ENCODE peak calls at places on chromosomes 12 and 14, in five cellular contexts. O, B, K, S and D are unnamed samples.

GRCh38 chr12:54475542-54475941 is 2.1 kb upstream of the GTSF1 start:
- DNase-seq in O (no peak), B (no peak), K (no peak), S (no peak), D (no peak)

GRCh38 chr12:27361372-27361771 is 28.7 kb downstream of the BMAL2 start:
- DNase-seq in O (no peak), B (no peak), K (no peak), S (no peak), D (no peak)

GRCh38 chr12:127984386-127985055 is 282.4 kb upstream of the TMEM132C start:
- DNase-seq in O (no peak), B (no peak), K (no peak), S (no peak), D (no peak)

GRCh38 chr12:123390415-123391093 is 6.6 kb downstream of the KMT5A start:
- DNase-seq in O (no peak), B (no peak), K (no peak), S (no peak), D (no peak)

GRCh38 chr12:22562187-22563028 is 18.1 kb upstream of the C2CD5 start:
- DNase-seq in O (no peak), B (no peak), K (no peak), S (no peak), D (no peak)

GRCh38 chr14:63435838-63436237 is 107.3 kb downstream of the PPP2R5E start:
- DNase-seq in O (peak), B (no peak), K (no peak), S (no peak), D (no peak)

GRCh38 chr12:52145228-52145940 is 46.4 kb downstream of the KRT80 start:
- DNase-seq in O (no peak), B (no peak), K (no peak), S (no peak), D (no peak)

GRCh38 chr12:114625294-114625851 is 58.6 kb downstream of the TBX3 start:
- DNase-seq in O (peak), B (peak), K (peak), S (no peak), D (peak)

GRCh38 chr12:128258866-128259555 is 8.0 kb upstream of the TMEM132C start:
- DNase-seq in O (no peak), B (peak), K (no peak), S (no peak), D (no peak)

GRCh38 chr14:35365130-35366047 is 39.2 kb downstream of the NFKBIA start:
- DNase-seq in O (peak), B (no peak), K (peak), S (no peak), D (peak)

GRCh38 chr12:33575346-33575745 is 135.7 kb upstream of the SYT10 start:
- DNase-seq in O (no peak), B (no peak), K (no peak), S (no peak), D (no peak)

GRCh38 chr14:80658733-80659132 is 282.8 kb downstream of the CEP128 start:
- DNase-seq in O (peak), B (no peak), K (no peak), S (no peak), D (no peak)

GRCh38 chr12:128387811-128388422 is 120.9 kb downstream of the TMEM132C start:
- DNase-seq in O (peak), B (peak), K (peak), S (no peak), D (no peak)

GRCh38 chr12:47781479-47782371 is 8.7 kb downstream of the SLC48A1 start:
- DNase-seq in O (no peak), B (no peak), K (no peak), S (no peak), D (no peak)

GRCh38 chr12:1878214-1878613 is 40.2 kb downstream of the CACNA2D4 start:
- DNase-seq in O (no peak), B (peak), K (no peak), S (no peak), D (no peak)

GRCh38 chr12:10521555-10521954 is 15.9 kb downstream of the EIF2S3B start:
- DNase-seq in O (no peak), B (no peak), K (no peak), S (no peak), D (no peak)

GRCh38 chr12:125228519-125229260 is 163.5 kb downstream of the AACS start:
- DNase-seq in O (no peak), B (no peak), K (peak), S (no peak), D (no peak)

GRCh38 chr14:72894323-72894622 is 372 bp upstream of the DPF3 start:
- DNase-seq in O (no peak), B (no peak), K (no peak), S (no peak), D (no peak)

GRCh38 chr12:67354322-67354721 is 85.2 kb downstream of the CAND1 start:
- DNase-seq in O (no peak), B (no peak), K (no peak), S (no peak), D (no peak)

GRCh38 chr14:59585891-59586554 is 9.4 kb upstream of the CCDC175 start:
- DNase-seq in O (no peak), B (no peak), K (no peak), S (no peak), D (no peak)

GRCh38 chr14:58243790-58244555 is 670 bp upstream of the PSMA3 start:
- DNase-seq in O (peak), B (no peak), K (no peak), S (no peak), D (peak)

DNA sequence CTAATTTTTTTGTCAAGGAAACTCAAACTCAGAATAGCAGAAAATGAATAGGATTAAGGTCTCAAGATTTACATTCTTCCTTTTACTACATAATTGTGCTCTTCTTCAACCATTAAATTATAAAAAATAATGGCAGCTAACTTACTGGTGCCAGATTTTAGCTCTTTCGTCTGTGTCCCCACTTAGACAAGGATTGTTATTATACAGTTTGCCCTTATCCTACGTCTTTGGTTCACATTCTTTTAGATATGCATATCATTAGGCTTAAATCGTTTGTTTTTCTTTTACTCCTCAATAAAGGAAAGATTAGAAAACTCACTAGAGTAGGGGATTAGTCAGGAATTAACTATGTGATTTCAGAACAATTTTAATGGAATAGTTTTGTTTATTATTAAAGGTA is 129.7 kb upstream of the GARIN2 start:
- DNase-seq in O (no peak), B (no peak), K (no peak), S (no peak), D (no peak)
- TF ChIP-seq ZBTB33 in O (no peak), B (no peak), K (no peak), S (no peak), D (no peak)

DNA sequence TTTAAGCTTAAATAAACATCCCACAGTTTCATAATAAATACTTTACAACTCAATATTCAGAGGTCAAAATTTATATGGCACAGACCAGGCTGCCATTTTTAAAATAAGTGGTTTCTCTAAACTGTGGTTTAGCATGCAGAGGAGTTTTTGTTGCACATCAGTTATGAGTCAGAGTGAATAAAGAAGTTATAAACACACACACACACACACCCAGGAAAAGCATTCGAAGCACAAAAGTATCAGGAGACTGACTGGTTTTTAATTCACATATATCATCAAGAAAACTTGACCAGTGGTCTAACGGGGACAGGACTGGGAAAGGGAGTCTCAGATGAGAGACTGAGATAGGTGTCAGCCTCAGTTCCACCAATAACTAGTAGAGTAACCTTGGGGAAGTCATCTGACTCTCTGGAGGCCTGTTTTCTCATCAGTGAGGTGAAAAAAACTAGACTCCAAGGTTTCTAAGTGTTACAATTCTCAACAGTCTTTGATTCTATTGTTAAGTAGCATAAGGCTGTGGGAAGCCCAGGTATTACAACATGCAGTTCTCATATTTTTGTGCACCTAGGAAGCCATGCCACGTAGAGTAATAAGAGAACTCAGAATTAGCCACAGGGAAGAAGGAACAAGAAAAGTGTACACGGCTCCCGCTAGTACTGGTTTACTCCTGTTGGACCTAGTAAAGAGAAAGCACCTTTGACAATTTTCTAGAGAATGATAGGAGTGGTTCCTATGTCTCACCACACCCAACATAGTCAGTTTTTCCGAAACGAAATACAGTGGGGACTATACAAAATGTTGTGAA is 5.2 kb downstream of the PPTC7 start:
- DNase-seq in O (no peak), B (no peak), K (no peak), S (peak), D (peak)
- TF ChIP-seq ZBTB33 in O (no peak), B (no peak), K (no peak), S (no peak), D (no peak)

GRCh38 chr14:50533314-50533705 is 941 bp upstream of the MAP4K5 start:
- DNase-seq in O (no peak), B (no peak), K (no peak), S (no peak), D (no peak)
- TF ChIP-seq ZBTB33 in O (no peak), B (no peak), K (no peak), S (no peak), D (no peak)

DNA sequence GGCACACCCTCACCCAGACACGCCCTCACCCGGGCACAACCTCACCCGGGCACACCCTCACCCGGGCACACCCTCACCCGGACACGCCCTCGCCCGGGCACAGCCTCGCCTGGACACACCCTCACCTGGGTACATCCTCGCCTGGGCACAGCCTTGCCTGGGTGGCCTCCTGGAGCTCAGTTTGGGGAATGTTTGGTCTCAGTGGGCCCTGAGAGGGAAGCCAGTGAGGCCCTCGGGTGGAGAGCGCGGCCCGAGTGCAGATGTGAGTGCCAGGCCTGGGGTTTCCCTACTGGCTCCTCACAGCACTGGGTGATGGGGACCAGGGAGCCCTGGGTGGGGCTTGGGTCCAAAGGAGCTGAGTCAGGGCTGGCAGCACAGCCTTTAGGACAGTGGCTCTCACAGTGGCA is 23.8 kb downstream of the GALNT9 start:
- DNase-seq in O (no peak), B (no peak), K (no peak), S (no peak), D (no peak)
- TF ChIP-seq ZBTB33 in O (no peak), B (no peak), K (no peak), S (no peak), D (no peak)

GRCh38 chr14:55353686-55354467 is 57.8 kb downstream of the ATG14 start:
- DNase-seq in O (no peak), B (no peak), K (no peak), S (no peak), D (peak)

GRCh38 chr14:55355922-55356321 is 55.7 kb downstream of the ATG14 start:
- DNase-seq in O (no peak), B (no peak), K (no peak), S (no peak), D (no peak)

GRCh38 chr14:55354500-55354899 is 57.1 kb downstream of the ATG14 start:
- DNase-seq in O (peak), B (peak), K (no peak), S (no peak), D (peak)

GRCh38 chr14:55359307-55359706 is 52.3 kb downstream of the ATG14 start:
- DNase-seq in O (no peak), B (no peak), K (no peak), S (no peak), D (no peak)

DNA sequence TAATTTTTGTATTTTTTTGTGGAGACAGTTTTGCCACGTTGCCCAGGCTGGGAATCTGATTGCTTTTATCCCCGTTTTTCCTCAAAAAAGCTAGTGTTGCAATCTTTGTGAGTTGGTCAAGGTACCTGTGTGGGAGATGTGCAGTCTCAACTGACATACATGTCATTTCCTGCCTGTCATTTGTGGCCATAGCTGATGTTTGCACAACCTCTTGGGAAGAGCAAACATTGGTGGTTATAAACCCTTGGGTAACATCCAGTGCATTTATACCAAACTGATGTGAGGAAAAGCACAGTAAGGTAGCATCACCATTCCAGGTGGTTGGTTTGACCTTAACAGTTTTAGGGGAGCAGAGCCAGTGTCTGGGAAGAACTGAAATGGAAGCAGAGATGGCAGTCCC is 54.7 kb downstream of the ATG14 start:
- DNase-seq in O (peak), B (no peak), K (no peak), S (no peak), D (no peak)
- TF ChIP-seq ZBTB33 in O (no peak), B (no peak), K (no peak), S (no peak), D (no peak)